ENCODE peak calls at places on chromosomes 16 and 17, in ten cellular contexts. One of them, this sample, is unnamed.
A peak's percentile ranks its signal among the peaks of the same experiment; 100 is the strongest.

GRCh38 chr17:42407289-42407836 is 15.7 kb downstream of the CAVIN1 start:
- DNase-seq in AG04450: no peak
- DNase-seq in EL: peak; percentile 65
- DNase-seq in activated effector memory CD4-positive, alpha-beta T cell treated with anti-CD3 and anti-CD28 coated beads, Interleukin-2, amount 50 U/mL, for 16 hours: peak; percentile 85
- DNase-seq in GM18507: no peak
- DNase-seq in HTR-8/SVneo: peak; percentile 81
- DNase-seq in neuronal stem cell: no peak
- DNase-seq in HCEC 1CT: no peak
- DNase-seq in AG09319: no peak
- DNase-seq in NCI-H1417: peak; percentile 80
- DNase-seq in this sample: peak; percentile 93

GRCh38 chr17:226773-227580 is 45.5 kb upstream of the DOC2B start:
- DNase-seq in GM18507: no peak
- DNase-seq in AG09319: no peak
- DNase-seq in AG04450: no peak
- DNase-seq in HTR-8/SVneo: no peak
- DNase-seq in neuronal stem cell: no peak
- DNase-seq in EL: no peak
- DNase-seq in NCI-H1417: no peak
- DNase-seq in activated effector memory CD4-positive, alpha-beta T cell treated with anti-CD3 and anti-CD28 coated beads, Interleukin-2, amount 50 U/mL, for 16 hours: no peak
- DNase-seq in HCEC 1CT: no peak
- DNase-seq in this sample: peak; percentile 78

GRCh38 chr17:66540131-66540781 is 237.8 kb downstream of the PRKCA start:
- DNase-seq in AG04450: peak; percentile 62
- DNase-seq in AG09319: no peak
- DNase-seq in GM18507: no peak
- DNase-seq in neuronal stem cell: peak; percentile 55
- DNase-seq in activated effector memory CD4-positive, alpha-beta T cell treated with anti-CD3 and anti-CD28 coated beads, Interleukin-2, amount 50 U/mL, for 16 hours: no peak
- DNase-seq in EL: peak; percentile 85
- DNase-seq in HCEC 1CT: peak; percentile 88
- DNase-seq in HTR-8/SVneo: no peak
- DNase-seq in NCI-H1417: no peak
- DNase-seq in this sample: peak; percentile 48

GRCh38 chr17:35745246-35745645 is 7.8 kb downstream of the GAS2L2 start:
- DNase-seq in EL: no peak
- DNase-seq in GM18507: no peak
- DNase-seq in AG09319: no peak
- DNase-seq in neuronal stem cell: no peak
- DNase-seq in AG04450: no peak
- DNase-seq in HCEC 1CT: no peak
- DNase-seq in activated effector memory CD4-positive, alpha-beta T cell treated with anti-CD3 and anti-CD28 coated beads, Interleukin-2, amount 50 U/mL, for 16 hours: no peak
- DNase-seq in HTR-8/SVneo: no peak
- DNase-seq in NCI-H1417: no peak
- DNase-seq in this sample: no peak

GRCh38 chr16:86575095-86575685 is 3.2 kb upstream of the FOXL1 start:
- DNase-seq in neuronal stem cell: no peak
- DNase-seq in HCEC 1CT: no peak
- DNase-seq in EL: no peak
- DNase-seq in activated effector memory CD4-positive, alpha-beta T cell treated with anti-CD3 and anti-CD28 coated beads, Interleukin-2, amount 50 U/mL, for 16 hours: no peak
- DNase-seq in GM18507: no peak
- DNase-seq in NCI-H1417: no peak
- DNase-seq in AG04450: no peak
- DNase-seq in HTR-8/SVneo: no peak
- DNase-seq in AG09319: no peak
- DNase-seq in this sample: no peak

GRCh38 chr16:27374794-27375499 is 27.0 kb upstream of the IL21R start:
- DNase-seq in HCEC 1CT: peak; percentile 72
- DNase-seq in AG04450: peak; percentile 55
- DNase-seq in activated effector memory CD4-positive, alpha-beta T cell treated with anti-CD3 and anti-CD28 coated beads, Interleukin-2, amount 50 U/mL, for 16 hours: peak; percentile 77
- DNase-seq in AG09319: no peak
- DNase-seq in GM18507: no peak
- DNase-seq in neuronal stem cell: peak; percentile 68
- DNase-seq in EL: peak; percentile 79
- DNase-seq in NCI-H1417: peak; percentile 13
- DNase-seq in HTR-8/SVneo: peak; percentile 85
- DNase-seq in this sample: peak; percentile 53

GRCh38 chr17:7017827-7018200 is 5.0 kb upstream of the BCL6B start:
- DNase-seq in NCI-H1417: no peak
- DNase-seq in neuronal stem cell: no peak
- DNase-seq in GM18507: no peak
- DNase-seq in HCEC 1CT: no peak
- DNase-seq in EL: no peak
- DNase-seq in HTR-8/SVneo: no peak
- DNase-seq in AG09319: no peak
- DNase-seq in AG04450: no peak
- DNase-seq in activated effector memory CD4-positive, alpha-beta T cell treated with anti-CD3 and anti-CD28 coated beads, Interleukin-2, amount 50 U/mL, for 16 hours: no peak
- DNase-seq in this sample: no peak

GRCh38 chr16:87351320-87351698 is 32.3 kb downstream of the FBXO31 start:
- DNase-seq in NCI-H1417: no peak
- DNase-seq in AG09319: no peak
- DNase-seq in HCEC 1CT: no peak
- DNase-seq in activated effector memory CD4-positive, alpha-beta T cell treated with anti-CD3 and anti-CD28 coated beads, Interleukin-2, amount 50 U/mL, for 16 hours: no peak
- DNase-seq in neuronal stem cell: no peak
- DNase-seq in EL: peak; percentile 26
- DNase-seq in AG04450: no peak
- DNase-seq in HTR-8/SVneo: no peak
- DNase-seq in GM18507: no peak
- DNase-seq in this sample: peak; percentile 85

GRCh38 chr17:17712268-17712924 is 31.1 kb downstream of the RAI1 start:
- DNase-seq in AG04450: peak; percentile 80
- DNase-seq in AG09319: peak; percentile 59
- DNase-seq in NCI-H1417: no peak
- DNase-seq in HTR-8/SVneo: no peak
- DNase-seq in activated effector memory CD4-positive, alpha-beta T cell treated with anti-CD3 and anti-CD28 coated beads, Interleukin-2, amount 50 U/mL, for 16 hours: no peak
- DNase-seq in HCEC 1CT: peak; percentile 98
- DNase-seq in neuronal stem cell: no peak
- DNase-seq in EL: peak; percentile 83
- DNase-seq in GM18507: no peak
- DNase-seq in this sample: no peak

GRCh38 chr17:2213291-2213960 is 90.2 kb downstream of the SMG6 start:
- DNase-seq in HTR-8/SVneo: no peak
- DNase-seq in activated effector memory CD4-positive, alpha-beta T cell treated with anti-CD3 and anti-CD28 coated beads, Interleukin-2, amount 50 U/mL, for 16 hours: no peak
- DNase-seq in NCI-H1417: peak; percentile 12
- DNase-seq in AG09319: no peak
- DNase-seq in GM18507: no peak
- DNase-seq in HCEC 1CT: peak; percentile 29
- DNase-seq in neuronal stem cell: no peak
- DNase-seq in EL: peak; percentile 31
- DNase-seq in AG04450: no peak
- DNase-seq in this sample: no peak

GRCh38 chr17:59373879-59374495 is 42.5 kb downstream of the YPEL2 start:
- DNase-seq in GM18507: no peak
- DNase-seq in EL: peak; percentile 69
- DNase-seq in AG09319: peak; percentile 61
- DNase-seq in neuronal stem cell: no peak
- DNase-seq in NCI-H1417: no peak
- DNase-seq in HTR-8/SVneo: peak; percentile 39
- DNase-seq in HCEC 1CT: peak; percentile 79
- DNase-seq in activated effector memory CD4-positive, alpha-beta T cell treated with anti-CD3 and anti-CD28 coated beads, Interleukin-2, amount 50 U/mL, for 16 hours: peak; percentile 51
- DNase-seq in AG04450: no peak
- DNase-seq in this sample: peak; percentile 55

This sample was measured in G401.